ENCODE peak calls at places on chromosomes 13 and 19, in eight cellular contexts. One of them, this sample, is unnamed.

GRCh38 chr19:17103177-17103576 is 27.6 kb downstream of the MYO9B start:
- DNase-seq in CD8-positive, alpha-beta T cell: no peak
- DNase-seq in left ventricle myocardium inferior: no peak
- DNase-seq in mammary epithelial cell: peak
- DNase-seq in HEK293T: peak
- DNase-seq in Daoy: peak
- DNase-seq in HFF-Myc: no peak
- DNase-seq in fibroblast of the aortic adventitia: peak
- DNase-seq in this sample: no peak

GRCh38 chr13:99151516-99151915 is 49.1 kb upstream of the UBAC2 start:
- DNase-seq in CD8-positive, alpha-beta T cell: no peak
- DNase-seq in left ventricle myocardium inferior: no peak
- DNase-seq in mammary epithelial cell: peak
- DNase-seq in HEK293T: no peak
- DNase-seq in Daoy: peak
- DNase-seq in HFF-Myc: peak
- DNase-seq in fibroblast of the aortic adventitia: peak
- DNase-seq in this sample: no peak

GRCh38 chr19:4429266-4430200 is 27.1 kb downstream of the CHAF1A start:
- DNase-seq in CD8-positive, alpha-beta T cell: no peak
- DNase-seq in left ventricle myocardium inferior: no peak
- DNase-seq in mammary epithelial cell: no peak
- DNase-seq in HEK293T: no peak
- DNase-seq in Daoy: no peak
- DNase-seq in HFF-Myc: no peak
- DNase-seq in fibroblast of the aortic adventitia: no peak
- DNase-seq in this sample: no peak

GRCh38 chr13:48000559-48001126 is 430 bp downstream of the SUCLA2 start:
- DNase-seq in CD8-positive, alpha-beta T cell: no peak
- DNase-seq in left ventricle myocardium inferior: no peak
- DNase-seq in mammary epithelial cell: peak
- DNase-seq in HEK293T: peak
- DNase-seq in Daoy: peak
- DNase-seq in HFF-Myc: no peak
- DNase-seq in fibroblast of the aortic adventitia: peak
- DNase-seq in this sample: peak

GRCh38 chr13:109872864-109873263 is 86.5 kb upstream of the IRS2 start:
- DNase-seq in CD8-positive, alpha-beta T cell: no peak
- DNase-seq in left ventricle myocardium inferior: no peak
- DNase-seq in mammary epithelial cell: no peak
- DNase-seq in HEK293T: no peak
- DNase-seq in Daoy: no peak
- DNase-seq in HFF-Myc: no peak
- DNase-seq in fibroblast of the aortic adventitia: no peak
- DNase-seq in this sample: no peak

GRCh38 chr13:46178143-46178542 is 3.8 kb downstream of the LCP1 start:
- DNase-seq in CD8-positive, alpha-beta T cell: no peak
- DNase-seq in left ventricle myocardium inferior: no peak
- DNase-seq in mammary epithelial cell: no peak
- DNase-seq in HEK293T: no peak
- DNase-seq in Daoy: no peak
- DNase-seq in HFF-Myc: no peak
- DNase-seq in fibroblast of the aortic adventitia: no peak
- DNase-seq in this sample: no peak

GRCh38 chr13:33927315-33927714 is 109.4 kb downstream of the RFC3 start:
- DNase-seq in CD8-positive, alpha-beta T cell: no peak
- DNase-seq in left ventricle myocardium inferior: no peak
- DNase-seq in mammary epithelial cell: peak
- DNase-seq in HEK293T: no peak
- DNase-seq in Daoy: peak
- DNase-seq in HFF-Myc: peak
- DNase-seq in fibroblast of the aortic adventitia: peak
- DNase-seq in this sample: no peak

GRCh38 chr13:43251967-43252366 is 228.6 kb downstream of the DNAJC15 start:
- DNase-seq in CD8-positive, alpha-beta T cell: no peak
- DNase-seq in left ventricle myocardium inferior: no peak
- DNase-seq in mammary epithelial cell: no peak
- DNase-seq in HEK293T: no peak
- DNase-seq in Daoy: no peak
- DNase-seq in HFF-Myc: no peak
- DNase-seq in fibroblast of the aortic adventitia: no peak
- DNase-seq in this sample: no peak

GRCh38 chr19:50252111-50252886 is 48.9 kb downstream of the MYH14 start:
- DNase-seq in CD8-positive, alpha-beta T cell: peak
- DNase-seq in left ventricle myocardium inferior: no peak
- DNase-seq in mammary epithelial cell: no peak
- DNase-seq in HEK293T: no peak
- DNase-seq in Daoy: peak
- DNase-seq in HFF-Myc: no peak
- DNase-seq in fibroblast of the aortic adventitia: no peak
- DNase-seq in this sample: no peak

GRCh38 chr19:33302974-33303790 is 848 bp upstream of the CEBPA start:
- DNase-seq in CD8-positive, alpha-beta T cell: no peak
- DNase-seq in left ventricle myocardium inferior: peak
- DNase-seq in mammary epithelial cell: peak
- DNase-seq in HEK293T: peak
- DNase-seq in Daoy: peak
- DNase-seq in HFF-Myc: no peak
- DNase-seq in fibroblast of the aortic adventitia: peak
- DNase-seq in this sample: no peak

GRCh38 chr13:25796474-25796873 is 255.3 kb downstream of the SHISA2 start:
- DNase-seq in CD8-positive, alpha-beta T cell: no peak
- DNase-seq in left ventricle myocardium inferior: no peak
- DNase-seq in mammary epithelial cell: no peak
- DNase-seq in HEK293T: no peak
- DNase-seq in Daoy: no peak
- DNase-seq in HFF-Myc: no peak
- DNase-seq in fibroblast of the aortic adventitia: no peak
- DNase-seq in this sample: no peak

GRCh38 chr19:42596391-42597071 is 1.8 kb upstream of the CEACAM8 start:
- DNase-seq in CD8-positive, alpha-beta T cell: peak
- DNase-seq in left ventricle myocardium inferior: no peak
- DNase-seq in mammary epithelial cell: no peak
- DNase-seq in HEK293T: peak
- DNase-seq in Daoy: peak
- DNase-seq in HFF-Myc: no peak
- DNase-seq in fibroblast of the aortic adventitia: peak
- DNase-seq in this sample: no peak

This sample was measured in stimulated activated naive CD4-positive, alpha-beta T cell.